ENCODE peak calls at places on chromosomes 6 and 20, in seven cellular contexts. V is ACHN, B is mammary epithelial cell, X is stomach, H is fibroblast of mammary gland, Z is M059J, D is GM04504. C is an unnamed sample.

GRCh38 chr6:103908898-103909297 is 950.8 kb downstream of the HACE1 start:
- DNase-seq in X (no peak), B (no peak), D (no peak), H (no peak), V (no peak), Z (no peak), C (no peak)

GRCh38 chr6:12943549-12943948 is 227.0 kb downstream of the PHACTR1 start:
- DNase-seq in B (no peak), X (no peak), Z (no peak), V (no peak), D (no peak), H (no peak), C (no peak)

GRCh38 chr6:32271427-32271826 is 47.6 kb upstream of the NOTCH4 start:
- DNase-seq in B (no peak), D (no peak), Z (no peak), V (no peak), X (no peak), H (no peak), C (no peak)

GRCh38 chr6:105573556-105573955 is 170.7 kb upstream of the PREP start:
- DNase-seq in Z (peak; percentile 42), H (peak; percentile 43), D (no peak), B (peak; percentile 35), X (no peak), V (no peak), C (no peak)

GRCh38 chr20:20780127-20780822 is 67.8 kb upstream of the RALGAPA2 start:
- DNase-seq in V (no peak), B (peak; percentile 70), Z (peak; percentile 44), D (no peak), H (peak; percentile 25), X (peak; percentile 86), C (no peak)

GRCh38 chr20:61449057-61449456 is 197.0 kb downstream of the CDH4 start:
- DNase-seq in B (no peak), X (no peak), Z (no peak), V (no peak), D (no peak), H (no peak), C (no peak)

GRCh38 chr6:119334535-119335264 is 14.9 kb downstream of the MAN1A1 start:
- DNase-seq in X (no peak), V (no peak), H (no peak), B (no peak), Z (no peak), D (no peak), C (peak; percentile 70)

GRCh38 chr6:84139311-84139710 is 88.1 kb downstream of the CEP162 start:
- DNase-seq in B (no peak), X (no peak), D (no peak), Z (no peak), V (no peak), H (no peak), C (peak; percentile 84)

GRCh38 chr6:122372647-122373046 is 26.8 kb upstream of the HSF2 start:
- DNase-seq in H (peak; percentile 16), X (no peak), V (peak; percentile 7), B (no peak), Z (no peak), D (no peak), C (no peak)

GRCh38 chr20:23152308-23152892 is 66.3 kb upstream of the CD93 start:
- DNase-seq in X (peak; percentile 49), B (no peak), Z (peak; percentile 90), D (peak; percentile 63), V (no peak), H (peak; percentile 96), C (peak; percentile 85)

GRCh38 chr6:137724495-137725211 is 142.4 kb upstream of the TNFAIP3 start:
- DNase-seq in H (peak; percentile 38), D (no peak), Z (peak; percentile 46), X (no peak), B (no peak), V (no peak), C (peak; percentile 46)

GRCh38 chr20:25120920-25121319 is 39.0 kb upstream of the VSX1 start:
- DNase-seq in D (no peak), B (no peak), H (no peak), Z (no peak), V (no peak), X (no peak), C (no peak)

GRCh38 chr6:14348389-14348788 is 230.8 kb downstream of the CD83 start:
- DNase-seq in Z (no peak), V (no peak), X (no peak), D (no peak), B (no peak), H (no peak), C (no peak)

GRCh38 chr20:33005132-33005566 is 916 bp upstream of the SUN5 start:
- DNase-seq in Z (no peak), H (peak; percentile 25), X (no peak), V (peak; percentile 3), D (no peak), B (no peak), C (peak; percentile 14)

GRCh38 chr6:36759177-36759757 is 61.6 kb downstream of the RAB44 start:
- DNase-seq in B (peak; percentile 58), V (peak; percentile 63), Z (peak; percentile 77), H (peak; percentile 58), D (peak; percentile 19), X (peak; percentile 88), C (peak; percentile 90)

GRCh38 chr20:53330744-53331143 is 262.9 kb downstream of the ZNF217 start:
- DNase-seq in Z (no peak), V (no peak), X (no peak), B (no peak), D (no peak), H (peak; percentile 16), C (no peak)

GRCh38 chr6:71967436-71967835 is 81.1 kb downstream of the RIMS1 start:
- DNase-seq in H (peak; percentile 6), V (no peak), Z (peak; percentile 52), B (peak; percentile 66), X (no peak), D (peak; percentile 66), C (no peak)

GRCh38 chr20:44038681-44039123 is 124.0 kb downstream of the TOX2 start:
- DNase-seq in V (no peak), X (peak; percentile 21), Z (no peak), B (no peak), D (no peak), H (peak; percentile 10), C (no peak)

GRCh38 chr20:64070244-64070993 is 7.4 kb downstream of the TCEA2 start:
- DNase-seq in V (no peak), B (no peak), X (no peak), D (no peak), Z (no peak), H (no peak), C (no peak)

GRCh38 chr6:153790881-153791473 is 248.1 kb upstream of the OPRM1 start:
- DNase-seq in Z (peak; percentile 54), X (no peak), V (peak; percentile 22), H (peak; percentile 88), B (no peak), D (no peak), C (peak; percentile 2)

GRCh38 chr6:165767228-165767627 is 104.2 kb upstream of the PDE10A start:
- DNase-seq in X (no peak), H (no peak), B (no peak), D (no peak), Z (no peak), V (no peak), C (peak; percentile 44)

GRCh38 chr20:44738779-44739477 is 6.7 kb upstream of the KCNK15 start:
- DNase-seq in V (peak; percentile 71), D (no peak), Z (peak; percentile 89), B (peak; percentile 73), H (peak; percentile 80), X (peak; percentile 79), C (peak; percentile 80)

GRCh38 chr6:169800668-169801395 is 49.4 kb downstream of the ERMARD start:
- DNase-seq in B (peak; percentile 65), H (peak; percentile 42), Z (peak; percentile 69), D (peak; percentile 37), X (peak; percentile 47), V (peak; percentile 73), C (no peak)

GRCh38 chr6:30844118-30844535 is 40.2 kb upstream of the DDR1 start:
- DNase-seq in H (no peak), X (no peak), D (no peak), Z (peak; percentile 73), B (no peak), V (peak; percentile 57), C (no peak)

GRCh38 chr6:41190791-41191190 is 10.2 kb downstream of the TREML2 start:
- DNase-seq in Z (no peak), X (no peak), H (peak; percentile 1), V (no peak), B (no peak), D (no peak), C (no peak)

GRCh38 chr6:164035912-164036485 is 621.5 kb downstream of the QKI start:
- DNase-seq in Z (no peak), D (no peak), B (no peak), H (no peak), V (no peak), X (no peak), C (no peak)

GRCh38 chr6:80151641-80152040 is 45.2 kb downstream of the BCKDHB start:
- DNase-seq in X (no peak), Z (no peak), V (no peak), B (no peak), D (no peak), H (peak; percentile 5), C (peak; percentile 30)

GRCh38 chr20:10179574-10180298 is 38.9 kb upstream of the SNAP25 start:
- DNase-seq in V (peak; percentile 7), H (peak; percentile 22), X (no peak), D (no peak), Z (peak; percentile 37), B (no peak), C (no peak)

GRCh38 chr6:36839819-36840379 is 655 bp upstream of the CPNE5 start:
- DNase-seq in H (no peak), B (no peak), X (peak; percentile 30), D (no peak), V (peak; percentile 20), Z (peak; percentile 51), C (peak; percentile 62)